ENCODE peak calls at places on chromosomes 11 and 22, in seven cellular contexts. One of them, this sample, is unnamed.

GRCh38 chr11:116471608-116472007 is 301.2 kb downstream of the BUD13 start:
- DNase-seq in PC-3: no peak
- DNase-seq in GM23338: no peak
- DNase-seq in HCT116: peak; percentile 32
- DNase-seq in GM23248: peak; percentile 21
- DNase-seq in MM.1S: no peak
- DNase-seq in hepatocyte: peak; percentile 41
- DNase-seq in this sample: no peak

GRCh38 chr11:67606150-67606476 is 623 bp upstream of the NDUFV1 start:
- DNase-seq in PC-3: no peak
- DNase-seq in GM23338: no peak
- DNase-seq in HCT116: no peak
- DNase-seq in GM23248: peak; percentile 64
- DNase-seq in MM.1S: no peak
- DNase-seq in hepatocyte: peak; percentile 46
- DNase-seq in this sample: peak; percentile 38

GRCh38 chr11:120180571-120181445 is 30.0 kb upstream of the OAF start:
- DNase-seq in PC-3: peak; percentile 16
- DNase-seq in GM23338: peak; percentile 53
- DNase-seq in HCT116: no peak
- DNase-seq in GM23248: peak; percentile 98
- DNase-seq in MM.1S: no peak
- DNase-seq in hepatocyte: peak; percentile 19
- DNase-seq in this sample: peak; percentile 86

GRCh38 chr11:67418476-67419281 is 3.2 kb downstream of the CARNS1 start:
- DNase-seq in PC-3: no peak
- DNase-seq in GM23338: no peak
- DNase-seq in HCT116: no peak
- DNase-seq in GM23248: no peak
- DNase-seq in MM.1S: peak; percentile 43
- DNase-seq in hepatocyte: no peak
- DNase-seq in this sample: no peak

GRCh38 chr11:61369372-61370348 is 7.5 kb downstream of the TMEM138 start:
- DNase-seq in PC-3: no peak
- DNase-seq in GM23338: no peak
- DNase-seq in HCT116: no peak
- DNase-seq in GM23248: peak; percentile 84
- DNase-seq in MM.1S: no peak
- DNase-seq in hepatocyte: no peak
- DNase-seq in this sample: no peak

GRCh38 chr11:36055356-36055755 is 111.5 kb downstream of the LDLRAD3 start:
- DNase-seq in PC-3: no peak
- DNase-seq in GM23338: no peak
- DNase-seq in HCT116: no peak
- DNase-seq in GM23248: no peak
- DNase-seq in MM.1S: no peak
- DNase-seq in hepatocyte: no peak
- DNase-seq in this sample: no peak

GRCh38 chr11:34887260-34887659 is 28.9 kb downstream of the APIP start:
- DNase-seq in PC-3: no peak
- DNase-seq in GM23338: no peak
- DNase-seq in HCT116: no peak
- DNase-seq in GM23248: no peak
- DNase-seq in MM.1S: no peak
- DNase-seq in hepatocyte: no peak
- DNase-seq in this sample: no peak

GRCh38 chr22:35189559-35189958 is 67.7 kb upstream of the HMGXB4 start:
- DNase-seq in PC-3: no peak
- DNase-seq in GM23338: no peak
- DNase-seq in HCT116: no peak
- DNase-seq in GM23248: no peak
- DNase-seq in MM.1S: no peak
- DNase-seq in hepatocyte: no peak
- DNase-seq in this sample: no peak

GRCh38 chr11:132134322-132134721 is 763.9 kb downstream of the NTM start:
- DNase-seq in PC-3: peak; percentile 89
- DNase-seq in GM23338: no peak
- DNase-seq in HCT116: no peak
- DNase-seq in GM23248: peak; percentile 72
- DNase-seq in MM.1S: no peak
- DNase-seq in hepatocyte: no peak
- DNase-seq in this sample: no peak

GRCh38 chr22:29040385-29041275 is 21.0 kb downstream of the C22orf31 start:
- DNase-seq in PC-3: peak; percentile 64
- DNase-seq in GM23338: peak; percentile 88
- DNase-seq in HCT116: peak; percentile 73
- DNase-seq in GM23248: peak; percentile 92
- DNase-seq in MM.1S: peak; percentile 69
- DNase-seq in hepatocyte: peak; percentile 88
- DNase-seq in this sample: peak; percentile 82

GRCh38 chr11:44178381-44178780 is 82.9 kb downstream of the EXT2 start:
- DNase-seq in PC-3: no peak
- DNase-seq in GM23338: peak; percentile 61
- DNase-seq in HCT116: no peak
- DNase-seq in GM23248: peak; percentile 22
- DNase-seq in MM.1S: no peak
- DNase-seq in hepatocyte: peak; percentile 34
- DNase-seq in this sample: peak; percentile 12

GRCh38 chr11:117492578-117493251 is 165.1 kb downstream of the CEP164 start:
- DNase-seq in PC-3: no peak
- DNase-seq in GM23338: peak; percentile 74
- DNase-seq in HCT116: no peak
- DNase-seq in GM23248: no peak
- DNase-seq in MM.1S: no peak
- DNase-seq in hepatocyte: no peak
- DNase-seq in this sample: peak; percentile 89
- TF ChIP-seq EZH2 in PC-3: no peak
- TF ChIP-seq EZH2 in GM23338: no peak
- TF ChIP-seq EZH2 in HCT116: no peak
- TF ChIP-seq EZH2 in GM23248: no peak
- TF ChIP-seq EZH2 in MM.1S: no peak
- TF ChIP-seq EZH2 in hepatocyte: no peak
- TF ChIP-seq EZH2 in this sample: no peak

GRCh38 chr22:28002181-28002700 is 83.2 kb upstream of the PITPNB start:
- DNase-seq in PC-3: no peak
- DNase-seq in GM23338: no peak
- DNase-seq in HCT116: no peak
- DNase-seq in GM23248: peak; percentile 57
- DNase-seq in MM.1S: no peak
- DNase-seq in hepatocyte: no peak
- DNase-seq in this sample: no peak
- TF ChIP-seq EZH2phosphoT487 in PC-3: no peak
- TF ChIP-seq EZH2phosphoT487 in GM23338: no peak
- TF ChIP-seq EZH2phosphoT487 in HCT116: no peak
- TF ChIP-seq EZH2phosphoT487 in GM23248: no peak
- TF ChIP-seq EZH2phosphoT487 in MM.1S: no peak
- TF ChIP-seq EZH2phosphoT487 in hepatocyte: no peak
- TF ChIP-seq EZH2phosphoT487 in this sample: no peak

GRCh38 chr11:20605602-20606091 is 6.2 kb downstream of the SLC6A5 start:
- DNase-seq in PC-3: no peak
- DNase-seq in GM23338: no peak
- DNase-seq in HCT116: no peak
- DNase-seq in GM23248: no peak
- DNase-seq in MM.1S: no peak
- DNase-seq in hepatocyte: no peak
- DNase-seq in this sample: no peak
- TF ChIP-seq EZH2 in PC-3: no peak
- TF ChIP-seq EZH2 in GM23338: no peak
- TF ChIP-seq EZH2 in HCT116: no peak
- TF ChIP-seq EZH2 in GM23248: no peak
- TF ChIP-seq EZH2 in MM.1S: no peak
- TF ChIP-seq EZH2 in hepatocyte: no peak
- TF ChIP-seq EZH2 in this sample: no peak

DNA sequence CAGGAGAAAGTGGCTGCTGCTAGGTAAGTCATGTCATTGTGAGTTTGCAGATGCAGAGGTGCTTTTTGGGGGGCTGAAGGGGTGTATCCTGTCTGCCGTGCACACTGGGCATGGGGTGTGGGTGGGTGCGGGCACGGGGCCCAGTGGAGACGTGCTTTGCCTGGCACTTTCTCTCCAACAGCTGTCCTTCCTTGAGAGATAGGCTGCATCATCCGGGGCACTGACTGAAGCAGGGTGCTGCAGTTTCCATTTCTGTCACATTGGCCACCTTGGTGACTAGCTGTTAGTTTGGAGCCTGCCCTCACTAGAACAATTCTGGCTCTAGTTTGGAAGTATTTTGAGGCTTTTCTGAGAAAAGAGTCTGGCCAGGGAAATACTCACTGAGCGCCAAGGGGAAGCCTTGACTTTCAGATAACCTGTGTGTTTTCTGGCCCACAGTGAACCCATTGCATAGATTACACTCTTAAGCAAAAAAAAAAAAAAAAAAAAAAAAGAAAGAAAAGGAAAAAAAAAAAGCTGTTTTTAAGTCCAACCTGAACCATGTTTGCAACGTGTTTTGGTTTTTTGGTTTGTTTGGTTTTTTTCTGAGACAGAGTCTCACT is 219.2 kb downstream of the NAV2 start:
- DNase-seq in PC-3: no peak
- DNase-seq in GM23338: no peak
- DNase-seq in HCT116: no peak
- DNase-seq in GM23248: no peak
- DNase-seq in MM.1S: no peak
- DNase-seq in hepatocyte: no peak
- DNase-seq in this sample: no peak
- TF ChIP-seq EZH2phosphoT487 in PC-3: no peak
- TF ChIP-seq EZH2phosphoT487 in GM23338: no peak
- TF ChIP-seq EZH2phosphoT487 in HCT116: no peak
- TF ChIP-seq EZH2phosphoT487 in GM23248: no peak
- TF ChIP-seq EZH2phosphoT487 in MM.1S: no peak
- TF ChIP-seq EZH2phosphoT487 in hepatocyte: no peak
- TF ChIP-seq EZH2phosphoT487 in this sample: no peak

DNA sequence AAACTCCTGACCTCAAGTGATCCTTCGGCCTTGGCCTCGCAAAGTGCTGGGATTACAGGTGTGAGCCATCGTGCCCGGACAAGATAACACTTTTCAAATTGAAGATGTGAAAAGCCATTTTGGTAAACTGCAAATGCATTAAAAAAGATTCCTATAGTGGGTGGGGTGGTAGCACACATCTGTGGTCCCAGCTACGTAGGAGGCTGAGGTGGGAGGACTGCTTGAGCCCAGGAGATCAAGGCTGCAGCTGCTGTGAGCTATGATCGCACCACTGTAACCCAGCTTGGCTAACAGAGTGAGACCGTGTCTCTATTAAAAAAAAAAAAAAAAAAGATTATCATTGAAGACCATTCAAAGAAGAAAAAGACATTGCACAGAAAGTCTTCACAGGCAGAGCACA is 16.9 kb upstream of the ARFGAP3 start:
- DNase-seq in PC-3: no peak
- DNase-seq in GM23338: no peak
- DNase-seq in HCT116: no peak
- DNase-seq in GM23248: no peak
- DNase-seq in MM.1S: no peak
- DNase-seq in hepatocyte: no peak
- DNase-seq in this sample: no peak
- TF ChIP-seq EZH2 in PC-3: no peak
- TF ChIP-seq EZH2 in GM23338: no peak
- TF ChIP-seq EZH2 in HCT116: no peak
- TF ChIP-seq EZH2 in GM23248: no peak
- TF ChIP-seq EZH2 in MM.1S: no peak
- TF ChIP-seq EZH2 in hepatocyte: no peak
- TF ChIP-seq EZH2 in this sample: no peak